ENCODE peak calls at places on chromosome 6, in ten cellular contexts. X is pancreas; A is fibroblast of pulmonary artery; U is activated CD8-positive, alpha-beta T cell treated with anti-CD3 and anti-CD28 coated beads for 36 hours; Y is nephron progenitor cell; J is HFF-Myc; W is fibroblast of the aortic adventitia; B is CD8-positive, alpha-beta T cell; S is H9; D is heart right ventricle. M is an unnamed sample.

GRCh38 chr6:141580988-141581387 is 551.7 kb upstream of the GJE1 start:
- DNase-seq in X (no peak), A (peak), U (no peak), Y (no peak), J (peak), W (peak), B (no peak), S (no peak), D (no peak), M (no peak)

GRCh38 chr6:56864171-56864616 is 90.7 kb upstream of the BEND6 start:
- DNase-seq in X (no peak), A (no peak), U (no peak), Y (no peak), J (no peak), W (peak), B (no peak), S (no peak), D (no peak), M (no peak)

GRCh38 chr6:157094038-157094437 is 229.3 kb downstream of the TMEM242 start:
- DNase-seq in X (no peak), A (no peak), U (peak), Y (no peak), J (no peak), W (no peak), B (no peak), S (no peak), D (no peak), M (no peak)

GRCh38 chr6:121711472-121711871 is 276.0 kb downstream of the GJA1 start:
- DNase-seq in X (no peak), A (no peak), U (no peak), Y (no peak), J (no peak), W (no peak), B (no peak), S (no peak), D (peak), M (no peak)

GRCh38 chr6:74879970-74880369 is 325.9 kb downstream of the COL12A1 start:
- DNase-seq in X (no peak), A (no peak), U (no peak), Y (no peak), J (no peak), W (no peak), B (no peak), S (no peak), D (no peak), M (no peak)

GRCh38 chr6:139468178-139468577 is 93.7 kb upstream of the CITED2 start:
- DNase-seq in X (no peak), A (no peak), U (no peak), Y (no peak), J (no peak), W (no peak), B (no peak), S (no peak), D (no peak), M (no peak)

GRCh38 chr6:155528982-155529453 is 73.4 kb upstream of the NOX3 start:
- DNase-seq in X (no peak), A (peak), U (peak), Y (no peak), J (peak), W (peak), B (no peak), S (no peak), D (peak), M (no peak)

GRCh38 chr6:131053546-131054240 is 9.4 kb downstream of the EPB41L2 start:
- DNase-seq in X (no peak), A (no peak), U (no peak), Y (no peak), J (no peak), W (no peak), B (no peak), S (no peak), D (no peak), M (no peak)

GRCh38 chr6:105087571-105088211 is 92.1 kb downstream of the POPDC3 start:
- DNase-seq in X (no peak), A (peak), U (peak), Y (no peak), J (peak), W (peak), B (peak), S (no peak), D (peak), M (no peak)

GRCh38 chr6:101803146-101803545 is 409.6 kb downstream of the GRIK2 start:
- DNase-seq in X (no peak), A (peak), U (no peak), Y (no peak), J (no peak), W (peak), B (no peak), S (no peak), D (no peak), M (no peak)

GRCh38 chr6:166715065-166715464 is 88.0 kb upstream of the RPS6KA2 start:
- DNase-seq in X (no peak), A (no peak), U (no peak), Y (no peak), J (no peak), W (no peak), B (no peak), S (peak), D (no peak), M (no peak)

GRCh38 chr6:56156643-56157042 is 90.7 kb downstream of the COL21A1 start:
- DNase-seq in X (no peak), A (no peak), U (no peak), Y (no peak), J (no peak), W (no peak), B (no peak), S (no peak), D (no peak), M (no peak)

GRCh38 chr6:89888138-89888514 is 6.1 kb upstream of the GJA10 start:
- DNase-seq in X (no peak), A (no peak), U (no peak), Y (no peak), J (no peak), W (no peak), B (no peak), S (no peak), D (no peak), M (no peak)

GRCh38 chr6:167140589-167141474 is 16.9 kb downstream of the GPR31 start:
- DNase-seq in X (no peak), A (no peak), U (no peak), Y (no peak), J (no peak), W (no peak), B (no peak), S (no peak), D (no peak), M (no peak)

GRCh38 chr6:140041056-140041455 is 666.6 kb upstream of the CITED2 start:
- DNase-seq in X (no peak), A (no peak), U (no peak), Y (no peak), J (no peak), W (peak), B (no peak), S (no peak), D (no peak), M (no peak)

GRCh38 chr6:62652692-62653328 is 366.8 kb upstream of the KHDRBS2 start:
- DNase-seq in X (no peak), A (peak), U (no peak), Y (no peak), J (no peak), W (peak), B (no peak), S (no peak), D (no peak), M (no peak)

GRCh38 chr6:6798430-6798829 is 209.9 kb downstream of the LY86 start:
- DNase-seq in X (no peak), A (no peak), U (peak), Y (no peak), J (no peak), W (no peak), B (no peak), S (no peak), D (no peak), M (no peak)

GRCh38 chr6:144478487-144478886 is 193.4 kb downstream of the UTRN start:
- DNase-seq in X (peak), A (no peak), U (no peak), Y (no peak), J (no peak), W (peak), B (no peak), S (no peak), D (peak), M (no peak)

GRCh38 chr6:39669943-39670342 is 55.3 kb downstream of the KIF6 start:
- DNase-seq in X (no peak), A (no peak), U (peak), Y (no peak), J (no peak), W (no peak), B (no peak), S (no peak), D (no peak), M (no peak)

GRCh38 chr6:39665871-39666270 is 59.3 kb downstream of the KIF6 start:
- DNase-seq in X (no peak), A (no peak), U (no peak), Y (no peak), J (no peak), W (no peak), B (no peak), S (no peak), D (no peak), M (no peak)

GRCh38 chr6:39669117-39669690 is 56.0 kb downstream of the KIF6 start:
- DNase-seq in X (no peak), A (no peak), U (no peak), Y (no peak), J (peak), W (no peak), B (no peak), S (no peak), D (no peak), M (no peak)

GRCh38 chr6:39666706-39667489 is 58.3 kb downstream of the KIF6 start:
- DNase-seq in X (no peak), A (no peak), U (no peak), Y (no peak), J (no peak), W (no peak), B (no peak), S (peak), D (no peak), M (no peak)

GRCh38 chr6:39664173-39664572 is 61.0 kb downstream of the KIF6 start:
- DNase-seq in X (no peak), A (no peak), U (no peak), Y (no peak), J (no peak), W (no peak), B (no peak), S (no peak), D (no peak), M (no peak)
- TF ChIP-seq CTCF in X (no peak), A (no peak), U (no peak), Y (no peak), J (no peak), W (no peak), B (no peak), S (no peak), D (no peak), M (no peak)

DNA sequence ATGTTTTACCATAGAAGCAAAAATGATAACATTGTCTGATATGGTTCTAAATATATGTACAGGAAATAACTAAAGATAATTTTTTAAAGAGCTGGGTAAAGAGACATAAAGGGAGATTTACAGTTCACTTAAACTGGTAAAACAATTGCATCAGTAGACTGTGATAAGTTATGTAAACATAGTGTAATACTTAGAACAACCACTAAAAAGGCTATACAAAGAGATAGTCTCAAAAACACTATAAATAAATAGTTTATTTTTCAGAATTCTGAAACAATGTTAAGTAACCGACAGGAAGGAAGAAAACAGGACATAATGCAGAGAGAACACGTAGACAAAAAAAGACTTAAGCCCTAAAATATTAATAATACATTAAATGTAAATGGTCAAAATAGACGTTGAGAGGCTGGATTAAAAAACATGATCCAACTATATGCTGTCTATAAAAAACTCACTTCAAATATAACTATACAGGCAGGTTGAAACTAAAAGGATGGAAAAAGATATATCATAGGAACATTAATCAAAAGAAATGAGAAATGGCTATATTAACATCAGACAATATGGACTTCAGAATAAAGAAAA is 32.7 kb upstream of the ATXN1 start:
- DNase-seq in X (no peak), A (no peak), U (no peak), Y (no peak), J (no peak), W (peak), B (no peak), S (no peak), D (no peak), M (no peak)
- TF ChIP-seq CTCF in X (no peak), A (no peak), U (no peak), Y (no peak), J (no peak), W (peak), B (no peak), S (no peak), D (no peak), M (peak)

GRCh38 chr6:38415231-38416005 is 224.3 kb downstream of the BTBD9 start:
- DNase-seq in X (no peak), A (no peak), U (no peak), Y (no peak), J (no peak), W (peak), B (no peak), S (no peak), D (no peak), M (no peak)
- TF ChIP-seq CTCF in X (no peak), A (no peak), U (no peak), Y (no peak), J (no peak), W (no peak), B (no peak), S (no peak), D (no peak), M (no peak)

GRCh38 chr6:95819461-95819860 is 196.3 kb upstream of the FUT9 start:
- DNase-seq in X (no peak), A (no peak), U (no peak), Y (no peak), J (no peak), W (no peak), B (no peak), S (no peak), D (no peak), M (no peak)

GRCh38 chr6:95815389-95816056 is 200.3 kb upstream of the FUT9 start:
- DNase-seq in X (no peak), A (no peak), U (no peak), Y (no peak), J (no peak), W (no peak), B (no peak), S (no peak), D (no peak), M (no peak)

DNA sequence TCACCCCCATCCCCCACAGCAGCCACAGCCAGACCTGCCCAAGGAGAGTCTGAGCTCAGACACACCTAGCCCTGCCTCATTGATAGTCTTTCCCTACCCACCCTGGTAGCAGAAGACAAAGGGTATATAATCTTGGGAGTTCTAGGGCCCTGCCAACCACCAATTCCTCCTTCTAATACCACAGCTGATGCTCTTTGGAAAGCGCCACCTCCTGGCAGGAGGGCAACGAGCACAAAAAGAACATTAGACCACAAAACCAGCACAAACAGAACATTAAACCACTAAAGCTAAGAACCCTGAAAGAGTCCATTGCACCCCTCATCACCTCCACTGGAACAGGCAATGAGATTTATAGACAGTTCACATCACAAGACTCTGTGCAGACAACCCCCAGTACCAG is 195.8 kb upstream of the FUT9 start:
- DNase-seq in X (no peak), A (no peak), U (peak), Y (no peak), J (no peak), W (no peak), B (no peak), S (peak), D (no peak), M (no peak)
- TF ChIP-seq CTCF in X (no peak), A (no peak), U (no peak), Y (no peak), J (no peak), W (no peak), B (no peak), S (peak), D (no peak), M (peak)

GRCh38 chr6:47094351-47094925 is 52.3 kb upstream of the ADGRF1 start:
- DNase-seq in X (peak), A (peak), U (no peak), Y (no peak), J (no peak), W (peak), B (no peak), S (no peak), D (no peak), M (no peak)
- TF ChIP-seq CTCF in X (no peak), A (no peak), U (no peak), Y (no peak), J (no peak), W (no peak), B (no peak), S (peak), D (no peak), M (no peak)

GRCh38 chr6:39301606-39302005 is 12.6 kb downstream of the KCNK17 start:
- DNase-seq in X (no peak), A (peak), U (peak), Y (peak), J (no peak), W (no peak), B (no peak), S (peak), D (no peak), M (peak)
- TF ChIP-seq CTCF in X (no peak), A (peak), U (no peak), Y (peak), J (peak), W (no peak), B (no peak), S (peak), D (peak), M (peak)

GRCh38 chr6:112018619-112019416 is 35.1 kb upstream of the CCN6 start:
- DNase-seq in X (peak), A (peak), U (no peak), Y (no peak), J (no peak), W (peak), B (no peak), S (no peak), D (peak), M (no peak)
- TF ChIP-seq CTCF in X (no peak), A (no peak), U (no peak), Y (no peak), J (no peak), W (no peak), B (no peak), S (no peak), D (no peak), M (no peak)

DNA sequence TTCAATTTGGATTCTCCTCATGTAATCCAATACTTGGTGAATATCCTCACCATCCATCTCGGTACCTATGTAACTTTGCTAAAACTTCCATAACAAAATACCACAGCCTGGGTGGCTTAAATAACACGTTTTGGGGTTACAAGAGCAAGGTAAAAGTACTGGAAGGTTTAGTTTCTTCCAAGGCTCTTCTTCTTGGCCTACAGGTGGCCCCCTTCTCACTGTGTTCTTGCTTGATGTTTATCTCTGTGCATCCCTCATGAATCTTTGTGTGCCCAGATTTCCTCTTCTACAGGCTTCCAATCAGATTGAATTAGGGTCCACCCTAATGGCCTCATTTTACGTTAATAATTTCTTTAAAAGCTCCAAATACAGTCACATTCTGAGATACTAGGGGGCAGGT is 163.3 kb upstream of the HCRTR2 start:
- DNase-seq in X (no peak), A (no peak), U (no peak), Y (no peak), J (no peak), W (no peak), B (no peak), S (no peak), D (no peak), M (no peak)
- TF ChIP-seq CTCF in X (no peak), A (no peak), U (no peak), Y (no peak), J (no peak), W (no peak), B (no peak), S (peak), D (no peak), M (no peak)

DNA sequence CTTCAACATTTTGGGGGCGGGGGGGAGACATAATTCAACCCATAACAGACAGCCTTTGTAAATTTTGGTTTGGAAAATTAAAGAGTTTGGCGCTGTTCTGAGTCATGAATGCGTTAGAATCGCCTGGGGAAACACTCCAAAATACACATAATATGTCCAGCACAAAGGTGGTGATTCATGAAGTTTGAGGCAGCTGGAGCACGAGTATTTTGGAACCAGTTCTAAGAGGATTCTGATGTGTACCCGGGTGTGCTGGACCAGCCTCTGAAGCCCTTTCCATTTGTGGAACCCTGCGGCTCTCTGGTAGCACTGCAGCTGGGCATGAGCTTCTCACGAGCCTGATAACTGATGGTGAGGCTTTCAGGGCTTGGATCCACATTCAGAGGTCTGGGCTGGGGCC is 4.7 kb downstream of the GMPR start:
- DNase-seq in X (no peak), A (peak), U (no peak), Y (no peak), J (no peak), W (peak), B (no peak), S (no peak), D (no peak), M (no peak)
- TF ChIP-seq CTCF in X (no peak), A (no peak), U (no peak), Y (no peak), J (no peak), W (no peak), B (no peak), S (no peak), D (no peak), M (no peak)

GRCh38 chr6:160041608-160042007 is 72.7 kb downstream of the IGF2R start:
- DNase-seq in X (peak), A (peak), U (no peak), Y (no peak), J (peak), W (peak), B (no peak), S (no peak), D (peak), M (no peak)
- TF ChIP-seq CTCF in X (no peak), A (peak), U (no peak), Y (no peak), J (peak), W (peak), B (no peak), S (peak), D (no peak), M (no peak)

M was measured in neural crest cell.